ENCODE peak calls at places on chromosomes 3 and 15, in four cellular contexts. O is SK-N-SH, I is K562, E is GM12878. J is an unnamed sample.

GRCh38 chr3:29525254-29525881 is 244.5 kb downstream of the RBMS3 start:
- DNase-seq in O (no peak), I (no peak), E (no peak), J (peak; percentile 0)

GRCh38 chr3:198107840-198108734 is 148.1 kb downstream of the LMLN start:
- DNase-seq in O (no peak), I (peak; percentile 52), E (no peak), J (no peak)

GRCh38 chr3:187750041-187750512 is 4.8 kb upstream of the BCL6 start:
- DNase-seq in O (no peak), I (no peak), E (no peak), J (peak; percentile 92)

GRCh38 chr15:81710328-81710727 is 335.5 kb downstream of the MEX3B start:
- DNase-seq in O (no peak), I (no peak), E (no peak), J (no peak)

GRCh38 chr3:183540501-183541234 is 14.8 kb downstream of the KLHL6 start:
- DNase-seq in O (no peak), I (no peak), E (no peak), J (no peak)

GRCh38 chr3:59046839-59047238 is 3.0 kb downstream of the CFAP20DC start:
- DNase-seq in O (no peak), I (no peak), E (no peak), J (no peak)

GRCh38 chr3:148943531-148944200 is 47.7 kb upstream of the GYG1 start:
- DNase-seq in O (peak; percentile 70), I (peak; percentile 77), E (peak; percentile 19), J (peak; percentile 76)

GRCh38 chr3:108602249-108602934 is 12.9 kb downstream of the DZIP3 start:
- DNase-seq in O (no peak), I (no peak), E (no peak), J (no peak)

GRCh38 chr3:100957407-100958100 is 35.7 kb downstream of the ABI3BP start:
- DNase-seq in O (no peak), I (no peak), E (no peak), J (no peak)

GRCh38 chr3:10375296-10376053 is 54.6 kb upstream of the SEC13 start:
- DNase-seq in O (no peak), I (no peak), E (no peak), J (no peak)

GRCh38 chr3:149395107-149396089 is 17.9 kb upstream of the TM4SF1 start:
- DNase-seq in O (no peak), I (no peak), E (no peak), J (peak; percentile 63)

GRCh38 chr15:96353931-96354730 is 23.6 kb downstream of the NR2F2 start:
- DNase-seq in O (no peak), I (peak; percentile 60), E (no peak), J (no peak)

GRCh38 chr3:137642831-137643230 is 121.3 kb upstream of the SOX14 start:
- DNase-seq in O (no peak), I (no peak), E (no peak), J (no peak)

GRCh38 chr3:138854940-138855339 is 20.2 kb upstream of the PIK3CB start:
- DNase-seq in O (no peak), I (no peak), E (no peak), J (no peak)

GRCh38 chr3:187368765-187369450 is 723 bp downstream of the RTP4 start:
- DNase-seq in O (no peak), I (no peak), E (no peak), J (no peak)

GRCh38 chr15:83747050-83747717 is 93.3 kb downstream of the ADAMTSL3 start:
- DNase-seq in O (no peak), I (no peak), E (no peak), J (peak; percentile 2)

GRCh38 chr15:70492240-70493177 is 270.8 kb downstream of the UACA start:
- DNase-seq in O (peak; percentile 80), I (no peak), E (no peak), J (no peak)

GRCh38 chr3:170423001-170423615 is 4.4 kb downstream of the CLDN11 start:
- DNase-seq in O (no peak), I (no peak), E (no peak), J (no peak)

GRCh38 chr15:64686130-64686735 is 89.2 kb downstream of the RBPMS2 start:
- DNase-seq in O (peak; percentile 65), I (peak; percentile 34), E (no peak), J (peak; percentile 45)

GRCh38 chr3:43505351-43505750 is 116.5 kb downstream of the ANO10 start:
- DNase-seq in O (no peak), I (no peak), E (no peak), J (no peak)

DNA sequence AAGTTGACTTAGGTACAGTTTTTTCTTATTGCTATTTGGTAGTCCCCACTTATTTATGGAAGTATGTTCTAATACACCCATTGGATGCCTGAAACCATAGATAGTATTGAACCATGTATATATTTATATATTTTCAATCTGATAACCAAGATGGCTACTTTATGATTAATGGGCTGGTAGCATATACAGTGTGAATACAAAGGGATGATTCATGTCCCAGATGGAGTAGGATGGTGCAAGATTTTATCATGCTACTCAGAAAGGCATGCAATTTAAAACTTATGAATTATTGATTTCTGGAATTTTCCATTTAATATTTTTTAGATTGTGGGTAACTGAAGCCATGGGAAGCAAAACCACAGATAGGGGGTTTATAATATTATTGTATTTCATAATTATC is 35.1 kb downstream of the AP4E1 start:
- DNase-seq in O (no peak), I (no peak), E (no peak), J (no peak)
- TF ChIP-seq ZBTB33 in O (no peak), I (no peak), E (no peak), J (no peak)

GRCh38 chr3:69009559-69010410 is 3.7 kb downstream of the EOGT start:
- DNase-seq in O (no peak), I (no peak), E (no peak), J (no peak)
- TF ChIP-seq NFIC in O (no peak), I (no peak), E (no peak), J (no peak)

DNA sequence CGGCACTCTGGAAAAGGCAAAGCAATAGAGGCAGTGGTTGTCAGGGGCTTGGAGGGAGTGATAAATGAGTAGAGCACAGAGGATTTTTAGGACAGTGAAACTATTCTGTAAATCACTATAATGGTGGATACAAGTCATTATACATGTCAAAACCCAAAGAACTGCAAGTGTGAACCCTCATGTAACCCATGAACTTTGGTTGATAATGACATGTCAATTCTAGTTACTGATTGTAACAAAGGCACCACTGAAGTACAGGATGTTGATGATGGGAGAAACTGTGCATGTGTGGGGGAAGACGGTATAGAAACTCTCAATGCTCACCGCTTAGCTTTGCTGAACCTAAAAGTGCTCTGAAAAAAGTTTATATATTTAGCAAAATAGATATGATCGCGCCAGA is 36.0 kb downstream of the BTLA start:
- DNase-seq in O (no peak), I (no peak), E (peak; percentile 60), J (no peak)
- TF ChIP-seq ZBTB33 in O (no peak), I (no peak), E (no peak), J (no peak)

DNA sequence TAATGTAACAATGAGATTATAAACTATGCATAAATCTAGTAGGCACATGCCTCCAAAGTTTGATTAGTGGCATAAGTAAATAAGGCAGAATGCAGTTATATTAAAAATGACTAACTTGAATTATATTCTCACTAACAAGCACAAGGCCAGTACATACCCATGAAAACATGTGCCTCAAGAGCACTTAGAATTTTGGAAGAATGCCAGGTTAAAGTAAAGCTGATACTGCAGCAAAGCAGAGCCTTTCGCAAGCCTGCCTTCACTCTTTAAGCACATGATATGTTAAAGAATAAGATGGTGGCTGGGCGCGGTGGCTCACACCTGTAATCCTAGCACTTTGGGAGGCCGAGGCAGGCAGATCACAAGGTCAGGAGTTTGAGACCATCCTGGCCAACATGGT is 49.0 kb downstream of the KBTBD12 start:
- DNase-seq in O (no peak), I (no peak), E (no peak), J (no peak)
- TF ChIP-seq NFIC in O (no peak), I (peak; percentile 38), E (no peak), J (no peak)

DNA sequence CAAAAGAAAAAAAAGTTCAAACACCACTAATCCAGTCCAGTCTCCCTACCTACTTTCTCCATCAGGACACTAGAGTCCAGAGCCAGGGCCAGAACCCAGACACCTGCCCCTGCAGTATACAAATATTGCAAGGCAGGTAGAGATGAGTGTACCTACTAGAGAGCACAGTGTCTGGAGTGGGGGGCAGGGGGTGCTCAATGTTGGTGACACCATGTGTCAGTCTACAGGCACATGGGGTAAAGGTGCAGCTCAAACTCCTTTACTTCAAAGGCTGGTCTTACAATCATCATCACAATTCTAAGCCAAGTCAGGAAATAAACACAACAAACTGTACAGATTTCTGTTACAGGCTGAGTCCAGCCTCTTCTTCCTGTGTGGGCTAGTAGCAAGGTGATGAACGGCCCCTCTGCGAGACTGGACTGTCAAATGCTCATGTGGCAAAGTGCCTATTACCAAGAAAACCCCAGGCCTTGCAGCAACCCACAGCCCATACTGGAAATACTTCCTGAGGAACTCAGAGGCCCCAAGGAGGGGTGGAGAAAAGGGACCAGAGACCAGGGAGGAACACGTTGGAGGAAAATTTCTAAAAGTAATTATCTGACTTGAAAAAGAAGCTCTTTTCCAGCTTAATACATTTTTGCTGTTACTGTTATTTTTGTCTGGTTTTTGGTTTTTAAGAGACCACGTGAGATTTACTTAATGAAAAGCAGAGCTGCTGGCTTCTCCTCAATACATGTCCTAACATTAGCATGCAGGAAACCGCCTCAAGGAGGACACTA is 29.7 kb downstream of the TBC1D2B start:
- DNase-seq in O (no peak), I (no peak), E (no peak), J (no peak)
- TF ChIP-seq ZBTB33 in O (no peak), I (no peak), E (no peak), J (no peak)

J was measured in HepG2.